ENCODE peak calls at places on chromosome 18, in eight cellular contexts. S is ovary, E is colonic mucosa, Y is hepatocyte, Z is coronary artery, M is psoas muscle, F is left lung, G is cardiac muscle cell. I is an unnamed sample.

GRCh38 chr18:31508781-31509180 is 10.8 kb downstream of the DSG2 start:
- DNase-seq in S (no peak), E (no peak), Y (no peak), Z (no peak), M (no peak), F (no peak), G (no peak), I (no peak)

GRCh38 chr18:12271376-12272235 is 17.4 kb downstream of the CIDEA start:
- DNase-seq in S (peak; percentile 78), E (peak; percentile 81), Y (peak; percentile 91), Z (peak; percentile 83), M (peak; percentile 83), F (peak; percentile 85), G (peak; percentile 90), I (peak; percentile 86)

GRCh38 chr18:41942254-41942653 is 12.8 kb upstream of the PIK3C3 start:
- DNase-seq in S (no peak), E (no peak), Y (no peak), Z (no peak), M (no peak), F (no peak), G (no peak), I (no peak)

GRCh38 chr18:56505971-56506370 is 132.4 kb downstream of the TXNL1 start:
- DNase-seq in S (no peak), E (no peak), Y (no peak), Z (no peak), M (no peak), F (no peak), G (no peak), I (no peak)

GRCh38 chr18:34544930-34545329 is 165.2 kb upstream of the DTNA start:
- DNase-seq in S (no peak), E (no peak), Y (no peak), Z (no peak), M (no peak), F (no peak), G (no peak), I (no peak)

GRCh38 chr18:45626330-45627203 is 11.3 kb downstream of the SLC14A2 start:
- DNase-seq in S (no peak), E (no peak), Y (peak; percentile 39), Z (peak; percentile 70), M (no peak), F (no peak), G (no peak), I (no peak)

GRCh38 chr18:11224166-11224565 is 74.8 kb upstream of the PIEZO2 start:
- DNase-seq in S (no peak), E (no peak), Y (no peak), Z (no peak), M (no peak), F (no peak), G (no peak), I (no peak)

GRCh38 chr18:21129586-21130216 is 18.1 kb upstream of the ROCK1 start:
- DNase-seq in S (no peak), E (no peak), Y (no peak), Z (no peak), M (no peak), F (no peak), G (peak; percentile 24), I (no peak)

GRCh38 chr18:57698571-57699276 is 77.1 kb upstream of the NARS1 start:
- DNase-seq in S (no peak), E (no peak), Y (peak; percentile 37), Z (no peak), M (no peak), F (no peak), G (peak; percentile 51), I (no peak)

GRCh38 chr18:32930695-32931301 is 158.0 kb upstream of the KLHL14 start:
- DNase-seq in S (no peak), E (no peak), Y (peak; percentile 62), Z (no peak), M (no peak), F (no peak), G (peak; percentile 63), I (no peak)

GRCh38 chr18:48819276-48819675 is 131.5 kb downstream of the SMAD7 start:
- DNase-seq in S (no peak), E (no peak), Y (no peak), Z (no peak), M (peak; percentile 81), F (no peak), G (peak; percentile 28), I (peak; percentile 35)

GRCh38 chr18:6994053-6994452 is 123.5 kb downstream of the LAMA1 start:
- DNase-seq in S (no peak), E (no peak), Y (peak; percentile 17), Z (no peak), M (no peak), F (no peak), G (peak; percentile 48), I (no peak)

GRCh38 chr18:24262097-24262496 is 123.2 kb downstream of the CABYR start:
- DNase-seq in S (no peak), E (no peak), Y (no peak), Z (no peak), M (no peak), F (no peak), G (no peak), I (no peak)

GRCh38 chr18:5975111-5975622 is 79.8 kb upstream of the TMEM200C start:
- DNase-seq in S (no peak), E (no peak), Y (no peak), Z (no peak), M (no peak), F (no peak), G (no peak), I (no peak)

GRCh38 chr18:62388855-62389760 is 64.0 kb downstream of the TNFRSF11A start:
- DNase-seq in S (no peak), E (no peak), Y (peak; percentile 12), Z (no peak), M (no peak), F (no peak), G (no peak), I (no peak)

GRCh38 chr18:25351280-25351772 is 640 bp downstream of the ZNF521 start:
- DNase-seq in S (peak; percentile 28), E (peak; percentile 23), Y (no peak), Z (no peak), M (no peak), F (no peak), G (no peak), I (no peak)

GRCh38 chr18:25351773-25352628 is at the start of gene ZNF521:
- DNase-seq in S (peak; percentile 85), E (peak; percentile 72), Y (peak; percentile 90), Z (peak; percentile 85), M (peak; percentile 92), F (peak; percentile 89), G (peak; percentile 94), I (peak; percentile 92)

GRCh38 chr18:25350561-25351201 is 1.3 kb downstream of the ZNF521 start:
- DNase-seq in S (peak; percentile 76), E (peak; percentile 26), Y (peak; percentile 70), Z (no peak), M (peak; percentile 75), F (peak; percentile 77), G (peak; percentile 81), I (peak; percentile 66)

GRCh38 chr18:25352629-25353005 is 651 bp upstream of the ZNF521 start:
- DNase-seq in S (peak; percentile 13), E (no peak), Y (no peak), Z (no peak), M (no peak), F (no peak), G (no peak), I (no peak)

GRCh38 chr18:25353080-25353479 is 1.1 kb upstream of the ZNF521 start:
- DNase-seq in S (no peak), E (no peak), Y (no peak), Z (no peak), M (no peak), F (no peak), G (no peak), I (no peak)
- H3K4me3 ChIP-seq in S (no peak overlapping the region), E (no peak overlapping the region), Y (peak overlapping the region; percentile 4), Z (no peak overlapping the region), M (peak overlapping the region; percentile 88), F (no peak overlapping the region), G (peak overlapping the region; percentile 65), I (no peak overlapping the region)

GRCh38 chr18:9803698-9804516 is 81.9 kb upstream of the TXNDC2 start:
- DNase-seq in S (no peak), E (no peak), Y (peak; percentile 48), Z (no peak), M (peak; percentile 60), F (no peak), G (peak; percentile 32), I (no peak)
- H3K4me3 ChIP-seq in S (no peak overlapping the region), E (no peak overlapping the region), Y (no peak overlapping the region), Z (peak overlapping the region; percentile 14), M (peak overlapping the region; percentile 43), F (no peak overlapping the region), G (no peak overlapping the region), I (no peak overlapping the region)

GRCh38 chr18:76348267-76349066 is 146.6 kb downstream of the ZNF516 start:
- DNase-seq in S (no peak), E (no peak), Y (no peak), Z (no peak), M (no peak), F (no peak), G (no peak), I (no peak)

GRCh38 chr18:76347341-76347740 is 147.7 kb downstream of the ZNF516 start:
- DNase-seq in S (no peak), E (no peak), Y (no peak), Z (no peak), M (no peak), F (no peak), G (no peak), I (no peak)

GRCh38 chr18:76346490-76347130 is 148.4 kb downstream of the ZNF516 start:
- DNase-seq in S (no peak), E (no peak), Y (no peak), Z (no peak), M (no peak), F (no peak), G (no peak), I (no peak)

GRCh38 chr18:76350134-76351025 is 144.7 kb downstream of the ZNF516 start:
- DNase-seq in S (no peak), E (no peak), Y (no peak), Z (no peak), M (no peak), F (peak; percentile 78), G (no peak), I (no peak)

GRCh38 chr18:76349067-76349715 is 145.9 kb downstream of the ZNF516 start:
- DNase-seq in S (peak; percentile 64), E (peak; percentile 73), Y (peak; percentile 84), Z (no peak), M (peak; percentile 70), F (no peak), G (peak; percentile 75), I (peak; percentile 73)
- H3K4me3 ChIP-seq in S (no peak overlapping the region), E (peak overlapping the region; percentile 1), Y (no peak overlapping the region), Z (peak overlapping the region; percentile 19), M (peak overlapping the region; percentile 29), F (no peak overlapping the region), G (no peak overlapping the region), I (no peak overlapping the region)

DNA sequence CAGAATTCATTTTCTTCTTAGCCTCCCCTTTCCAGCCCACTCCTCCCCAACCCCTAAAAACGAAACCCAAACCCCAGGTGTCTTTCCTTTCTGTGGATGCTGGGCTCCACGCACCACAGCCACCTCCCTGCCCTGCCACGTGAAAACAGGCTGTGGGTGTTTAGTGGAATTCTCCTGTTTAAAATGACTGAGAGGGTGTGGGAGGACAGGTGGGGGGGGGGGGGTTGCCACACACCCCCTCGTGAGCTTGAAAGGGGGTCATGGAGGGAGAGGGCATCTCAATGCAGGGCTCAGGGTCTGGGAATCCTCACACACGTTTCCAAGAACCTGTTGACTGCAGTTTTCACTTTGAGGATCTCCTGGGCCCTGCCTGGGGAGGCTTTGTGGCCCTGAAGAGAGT is 110.3 kb downstream of the FAM210A start:
- DNase-seq in S (no peak), E (no peak), Y (no peak), Z (no peak), M (no peak), F (no peak), G (no peak), I (no peak)
- H3K4me3 ChIP-seq in S (no peak overlapping the region), E (no peak overlapping the region), Y (no peak overlapping the region), Z (no peak overlapping the region), M (no peak overlapping the region), F (no peak overlapping the region), G (no peak overlapping the region), I (no peak overlapping the region)

I was measured in tibial artery.